ENCODE peak calls at places on chromosome 19, in six cellular contexts. O is GM12878, C is K562, I is HepG2, G is HCT116, V is H1. K is an unnamed sample.

GRCh38 chr19:1149259-1150045 is 24.6 kb downstream of the SBNO2 start:
- DNase-seq in O (no peak), G (no peak), V (no peak), C (no peak), I (no peak), K (no peak)

GRCh38 chr19:558770-559439 is 13.5 kb upstream of the BSG start:
- DNase-seq in G (no peak), V (no peak), C (no peak), O (no peak), I (peak), K (peak)

GRCh38 chr19:18895038-18895827 is 725 bp downstream of the CERS1 start:
- DNase-seq in C (peak), G (peak), I (peak), V (peak), O (no peak), K (peak)

GRCh38 chr19:48510421-48511268 is 990 bp downstream of the LMTK3 start:
- DNase-seq in O (no peak), G (no peak), C (peak), V (peak), I (no peak), K (peak)

GRCh38 chr19:10780368-10780767 is 55.6 kb downstream of the TMED1 start:
- DNase-seq in C (no peak), V (no peak), G (no peak), O (no peak), I (no peak), K (no peak)

GRCh38 chr19:32691291-32691951 is at the start of gene NUDT19:
- DNase-seq in O (peak), G (peak), V (peak), C (peak), I (peak), K (peak)

GRCh38 chr19:2394054-2394668 is 33.2 kb downstream of the TIMM13 start:
- DNase-seq in C (no peak), G (no peak), O (peak), I (peak), V (no peak), K (no peak)

GRCh38 chr19:18940791-18941627 is at the start of gene HOMER3:
- DNase-seq in C (peak), V (peak), I (no peak), G (no peak), O (no peak), K (peak)

GRCh38 chr19:14070268-14071050 is 2.1 kb upstream of the MISP3 start:
- DNase-seq in G (no peak), I (no peak), C (no peak), O (no peak), V (no peak), K (no peak)

GRCh38 chr19:19105365-19106060 is 32.8 kb downstream of the TMEM161A start:
- DNase-seq in V (peak), G (peak), C (peak), I (peak), O (peak), K (no peak)

GRCh38 chr19:35108730-35109129 is 6.9 kb upstream of the FXYD3 start:
- DNase-seq in O (no peak), I (no peak), V (no peak), G (no peak), C (no peak), K (no peak)

GRCh38 chr19:39411006-39411831 is 1.2 kb upstream of the PLEKHG2 start:
- DNase-seq in O (no peak), I (peak), G (no peak), V (peak), C (no peak), K (no peak)

GRCh38 chr19:45117167-45117594 is 24.2 kb downstream of the PPP1R37 start:
- DNase-seq in C (peak), I (no peak), V (no peak), O (peak), G (no peak), K (peak)

GRCh38 chr19:45147835-45148676 is 12.7 kb downstream of the NKPD1 start:
- DNase-seq in V (peak), I (no peak), G (no peak), O (no peak), C (no peak), K (no peak)

GRCh38 chr19:48770223-48770622 is 14.9 kb downstream of the FGF21 start:
- DNase-seq in G (no peak), I (no peak), V (no peak), O (no peak), C (no peak), K (no peak)

GRCh38 chr19:41564515-41565383 is 11.2 kb upstream of the CEACAM21 start:
- DNase-seq in O (no peak), I (no peak), C (no peak), V (peak), G (no peak), K (peak)

GRCh38 chr19:1089891-1090290 is 5.3 kb downstream of the POLR2E start:
- DNase-seq in I (no peak), V (no peak), G (no peak), C (no peak), O (no peak), K (no peak)

GRCh38 chr19:28169168-28169862 is 1043.6 kb downstream of the UQCRFS1 start:
- DNase-seq in I (no peak), V (peak), C (no peak), O (no peak), G (no peak), K (no peak)

GRCh38 chr19:8877854-8878705 is 45.9 kb downstream of the MBD3L1 start:
- DNase-seq in O (no peak), V (no peak), C (peak), G (peak), I (no peak), K (no peak)

GRCh38 chr19:5782945-5783919 is 1.3 kb downstream of the PRR22 start:
- DNase-seq in V (no peak), I (no peak), O (no peak), G (no peak), C (peak), K (no peak)

GRCh38 chr19:31164666-31165265 is 184.5 kb downstream of the TSHZ3 start:
- DNase-seq in C (no peak), G (no peak), V (no peak), I (no peak), O (no peak), K (no peak)

GRCh38 chr19:44705502-44706010 is 6.6 kb downstream of the CEACAM16 start:
- DNase-seq in C (no peak), G (no peak), O (no peak), I (no peak), V (no peak), K (no peak)

GRCh38 chr19:45355910-45356309 is 14.5 kb downstream of the ERCC2 start:
- DNase-seq in V (no peak), O (no peak), C (no peak), G (no peak), I (no peak), K (no peak)

GRCh38 chr19:3073931-3074595 is 11.8 kb upstream of the TLE5 start:
- DNase-seq in G (no peak), I (no peak), C (no peak), V (peak), O (no peak), K (no peak)

GRCh38 chr19:7540761-7541480 is 5.4 kb downstream of the PNPLA6 start:
- DNase-seq in C (peak), I (no peak), G (peak), O (no peak), V (peak), K (no peak)

GRCh38 chr19:6529937-6530384 is 865 bp upstream of the TNFSF9 start:
- DNase-seq in V (no peak), O (no peak), I (no peak), G (no peak), C (no peak), K (no peak)

GRCh38 chr19:40147693-40148347 is 43.4 kb upstream of the MAP3K10 start:
- DNase-seq in V (no peak), O (no peak), G (no peak), I (no peak), C (no peak), K (no peak)

GRCh38 chr19:7010722-7011593 is 10.3 kb downstream of the MBD3L2B start:
- DNase-seq in C (no peak), I (no peak), G (no peak), V (no peak), O (no peak), K (no peak)

GRCh38 chr19:49581007-49581508 is at the start of gene PRRG2:
- DNase-seq in V (peak), O (no peak), G (peak), C (peak), I (no peak), K (no peak)

GRCh38 chr19:15161028-15161984 is 39.5 kb downstream of the NOTCH3 start:
- DNase-seq in C (peak), O (no peak), V (no peak), I (peak), G (peak), K (peak)

GRCh38 chr19:28394705-28395104 is 818.2 kb downstream of the UQCRFS1 start:
- DNase-seq in O (no peak), I (no peak), V (no peak), G (no peak), C (no peak), K (no peak)

GRCh38 chr19:48367855-48368254 is 3.7 kb downstream of the SYNGR4 start:
- DNase-seq in C (no peak), G (no peak), O (no peak), V (no peak), I (no peak), K (no peak)

GRCh38 chr19:13172335-13173128 is 22.3 kb downstream of the IER2 start:
- DNase-seq in C (peak), O (no peak), I (no peak), G (no peak), V (no peak), K (peak)

GRCh38 chr19:14563989-14564650 is 7.7 kb downstream of the NDUFB7 start:
- DNase-seq in G (peak), C (peak), V (peak), I (no peak), O (no peak), K (no peak)

GRCh38 chr19:15836595-15837398 is 21.3 kb upstream of the OR10H1 start:
- DNase-seq in C (peak), G (peak), I (peak), O (peak), V (no peak), K (peak)

GRCh38 chr19:35220315-35220921 is 8.1 kb downstream of the FAM187B start:
- DNase-seq in I (no peak), G (no peak), C (peak), O (no peak), V (no peak), K (no peak)

GRCh38 chr19:16476401-16476800 is 4.6 kb upstream of the EPS15L1 start:
- DNase-seq in O (no peak), V (no peak), G (no peak), C (no peak), I (no peak), K (no peak)

GRCh38 chr19:8445488-8446001 is 770 bp downstream of the HNRNPM start:
- DNase-seq in V (no peak), O (no peak), C (peak), G (no peak), I (no peak), K (no peak)

GRCh38 chr19:2793126-2793525 is 7.8 kb downstream of the THOP1 start:
- DNase-seq in G (no peak), I (no peak), C (no peak), V (no peak), O (no peak), K (no peak)

GRCh38 chr19:38726761-38727301 is 17.4 kb downstream of the CAPN12 start:
- DNase-seq in V (no peak), I (no peak), G (no peak), C (no peak), O (no peak), K (no peak)

DNA sequence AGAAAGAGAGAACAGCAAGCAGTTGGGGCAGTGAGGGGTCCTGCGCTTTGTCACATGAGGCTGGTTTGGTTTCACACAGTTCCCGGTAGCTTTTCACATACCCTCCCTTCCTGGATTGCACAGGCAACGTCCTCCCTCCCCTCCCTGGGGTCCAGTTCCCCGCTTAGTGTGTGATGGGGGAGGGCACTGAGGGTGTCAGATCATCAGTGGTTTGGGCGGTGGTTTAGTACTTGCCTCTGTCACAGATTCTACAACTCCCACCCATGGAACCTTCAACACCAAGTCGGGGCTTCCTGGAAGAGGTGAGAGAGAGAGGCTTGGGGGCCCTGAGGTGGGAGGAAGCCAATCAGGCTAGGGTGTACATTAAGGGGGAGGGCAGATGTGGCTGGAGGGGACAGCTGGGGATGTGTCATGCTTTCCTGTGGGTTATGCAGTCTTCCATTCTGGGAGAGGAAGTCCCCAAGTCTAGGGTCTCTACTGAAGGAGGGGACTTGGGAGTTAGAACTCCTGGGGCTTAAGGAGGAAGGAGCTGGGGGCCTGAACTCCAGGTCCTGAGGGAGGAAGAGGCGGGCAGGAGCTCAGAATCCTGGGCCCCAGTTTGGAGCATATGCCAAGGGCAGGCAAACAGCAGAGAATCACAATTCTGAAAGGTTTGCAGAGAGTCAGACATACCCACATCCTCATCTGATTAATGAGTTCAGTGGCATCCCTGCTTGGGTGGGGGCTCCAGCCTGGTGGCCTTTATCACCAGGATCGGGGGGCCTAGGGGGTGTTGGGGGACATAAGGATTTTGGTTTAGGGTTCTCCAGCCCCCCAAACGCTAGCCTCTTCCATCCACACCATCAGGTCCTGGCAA is at the start of gene NKG7:
- DNase-seq in I (no peak), G (no peak), C (peak), V (no peak), O (peak), K (no peak)
- TF ChIP-seq JUND in I (no peak), G (no peak), C (no peak), V (no peak), O (no peak), K (no peak)

GRCh38 chr19:47049307-47049700 is 880 bp upstream of the TMEM160 start:
- DNase-seq in V (no peak), I (no peak), G (no peak), O (no peak), C (no peak), K (no peak)
- TF ChIP-seq JUND in V (no peak), I (no peak), G (no peak), O (no peak), C (no peak), K (no peak)

DNA sequence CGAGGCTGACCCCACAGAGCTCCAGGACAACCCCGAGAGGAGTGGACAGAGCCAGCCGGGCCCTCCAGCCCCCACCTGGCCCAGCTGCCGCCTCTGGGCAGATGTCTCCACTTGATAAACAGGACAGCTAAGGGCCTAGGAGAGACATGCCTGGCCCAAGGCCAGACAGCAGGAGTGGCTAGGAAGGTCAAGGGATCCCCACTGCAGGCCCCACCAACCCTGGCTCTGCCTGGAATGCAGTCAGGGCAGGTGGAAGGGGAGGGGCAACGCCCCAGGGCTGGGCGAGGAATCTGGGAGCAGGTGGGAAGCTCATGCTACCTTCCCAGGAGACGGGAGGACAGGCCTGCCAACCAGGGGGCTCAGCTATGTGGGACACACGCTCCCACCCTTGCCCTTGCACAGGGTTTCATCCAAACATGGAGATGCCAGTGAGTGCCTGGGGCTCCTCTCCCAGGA is 25.2 kb downstream of the SH3GL1 start:
- DNase-seq in O (no peak), C (peak), G (no peak), V (peak), I (peak), K (peak)
- TF ChIP-seq JUND in O (no peak), C (peak), G (peak), V (no peak), I (no peak), K (no peak)

GRCh38 chr19:53553865-53554791 is 16.2 kb downstream of the ZNF331 start:
- DNase-seq in I (no peak), C (no peak), O (peak), V (peak), G (no peak), K (no peak)
- TF ChIP-seq JUND in I (no peak), C (no peak), O (no peak), V (no peak), G (no peak), K (no peak)

DNA sequence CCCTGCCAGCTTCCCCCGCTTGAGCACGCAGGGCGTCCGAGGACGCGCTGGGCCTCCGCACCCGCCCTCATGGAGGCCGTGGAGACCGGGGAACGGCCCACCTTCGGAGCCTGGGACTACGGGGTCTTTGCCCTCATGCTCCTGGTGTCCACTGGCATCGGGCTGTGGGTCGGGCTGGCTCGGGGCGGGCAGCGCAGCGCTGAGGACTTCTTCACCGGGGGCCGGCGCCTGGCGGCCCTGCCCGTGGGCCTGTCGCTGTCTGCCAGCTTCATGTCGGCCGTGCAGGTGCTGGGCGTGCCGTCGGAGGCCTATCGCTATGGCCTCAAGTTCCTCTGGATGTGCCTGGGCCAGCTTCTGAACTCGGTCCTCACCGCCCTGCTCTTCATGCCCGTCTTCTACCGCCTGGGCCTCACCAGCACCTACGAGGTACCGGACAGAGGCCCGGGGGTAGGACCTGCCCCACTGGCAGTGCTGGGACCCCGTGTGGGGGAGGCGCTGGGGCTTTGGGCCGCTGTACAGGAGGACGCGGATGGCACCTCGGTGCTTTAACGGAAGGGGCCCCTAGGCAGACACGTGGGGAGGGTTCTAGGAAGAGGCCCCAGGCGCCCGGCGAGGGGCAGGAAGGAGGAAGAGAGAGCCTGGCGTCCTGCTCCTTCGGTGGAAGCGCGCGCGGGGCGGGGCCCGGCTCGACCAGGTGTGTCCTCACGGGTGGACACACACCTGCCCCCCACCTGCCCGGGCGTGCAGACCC is 681 bp downstream of the SLC5A5 start:
- DNase-seq in G (no peak), V (peak), C (no peak), O (no peak), I (no peak), K (no peak)
- TF ChIP-seq JUND in G (no peak), V (no peak), C (no peak), O (no peak), I (no peak), K (no peak)